ENCODE peak calls at places on chromosome 9, in five cellular contexts. One of them, this sample, is unnamed.
A peak's percentile ranks its signal among the peaks of the same experiment; 100 is the strongest.

GRCh38 chr9:122642226-122642625 is 15.2 kb downstream of the OR1B1 start:
- DNase-seq in GM10248: no peak
- DNase-seq in fibroblast of mammary gland: no peak
- DNase-seq in uterus: no peak
- DNase-seq in endothelial cell: no peak
- DNase-seq in this sample: no peak

GRCh38 chr9:112380771-112381181 is 868 bp downstream of the HSDL2 start:
- DNase-seq in fibroblast of mammary gland: peak; percentile 31
- DNase-seq in endothelial cell: no peak
- DNase-seq in uterus: no peak
- DNase-seq in GM10248: peak; percentile 29
- DNase-seq in this sample: no peak

GRCh38 chr9:106350777-106351176 is 512.2 kb upstream of the ZNF462 start:
- DNase-seq in endothelial cell: no peak
- DNase-seq in GM10248: no peak
- DNase-seq in fibroblast of mammary gland: no peak
- DNase-seq in uterus: no peak
- DNase-seq in this sample: no peak

GRCh38 chr9:30075451-30076199 is 2308.8 kb upstream of the ACO1 start:
- DNase-seq in endothelial cell: no peak
- DNase-seq in uterus: no peak
- DNase-seq in GM10248: peak; percentile 24
- DNase-seq in fibroblast of mammary gland: peak; percentile 1
- DNase-seq in this sample: no peak

GRCh38 chr9:135602789-135603481 is 36.4 kb downstream of the GLT6D1 start:
- DNase-seq in GM10248: peak; percentile 64
- DNase-seq in endothelial cell: peak; percentile 59
- DNase-seq in fibroblast of mammary gland: peak; percentile 33
- DNase-seq in uterus: no peak
- DNase-seq in this sample: peak; percentile 68

GRCh38 chr9:131406567-131407436 is 12.9 kb downstream of the PRRC2B start:
- DNase-seq in GM10248: no peak
- DNase-seq in uterus: no peak
- DNase-seq in fibroblast of mammary gland: no peak
- DNase-seq in endothelial cell: no peak
- DNase-seq in this sample: no peak

GRCh38 chr9:89593776-89594427 is 10.9 kb upstream of the GADD45G start:
- DNase-seq in GM10248: peak; percentile 76
- DNase-seq in fibroblast of mammary gland: peak; percentile 30
- DNase-seq in endothelial cell: peak; percentile 79
- DNase-seq in uterus: no peak
- DNase-seq in this sample: no peak

GRCh38 chr9:110687497-110687896 is 18.9 kb downstream of the MUSK start:
- DNase-seq in endothelial cell: no peak
- DNase-seq in fibroblast of mammary gland: no peak
- DNase-seq in GM10248: no peak
- DNase-seq in uterus: no peak
- DNase-seq in this sample: no peak

GRCh38 chr9:21470126-21470525 is 12.0 kb downstream of the IFNE start:
- DNase-seq in GM10248: no peak
- DNase-seq in endothelial cell: no peak
- DNase-seq in fibroblast of mammary gland: no peak
- DNase-seq in uterus: no peak
- DNase-seq in this sample: no peak

GRCh38 chr9:21465138-21465537 is 17.0 kb downstream of the IFNE start:
- DNase-seq in fibroblast of mammary gland: no peak
- DNase-seq in endothelial cell: no peak
- DNase-seq in uterus: no peak
- DNase-seq in GM10248: no peak
- DNase-seq in this sample: no peak

GRCh38 chr9:21461377-21461776 is 20.7 kb downstream of the IFNE start:
- DNase-seq in GM10248: no peak
- DNase-seq in endothelial cell: no peak
- DNase-seq in fibroblast of mammary gland: no peak
- DNase-seq in uterus: no peak
- DNase-seq in this sample: no peak

DNA sequence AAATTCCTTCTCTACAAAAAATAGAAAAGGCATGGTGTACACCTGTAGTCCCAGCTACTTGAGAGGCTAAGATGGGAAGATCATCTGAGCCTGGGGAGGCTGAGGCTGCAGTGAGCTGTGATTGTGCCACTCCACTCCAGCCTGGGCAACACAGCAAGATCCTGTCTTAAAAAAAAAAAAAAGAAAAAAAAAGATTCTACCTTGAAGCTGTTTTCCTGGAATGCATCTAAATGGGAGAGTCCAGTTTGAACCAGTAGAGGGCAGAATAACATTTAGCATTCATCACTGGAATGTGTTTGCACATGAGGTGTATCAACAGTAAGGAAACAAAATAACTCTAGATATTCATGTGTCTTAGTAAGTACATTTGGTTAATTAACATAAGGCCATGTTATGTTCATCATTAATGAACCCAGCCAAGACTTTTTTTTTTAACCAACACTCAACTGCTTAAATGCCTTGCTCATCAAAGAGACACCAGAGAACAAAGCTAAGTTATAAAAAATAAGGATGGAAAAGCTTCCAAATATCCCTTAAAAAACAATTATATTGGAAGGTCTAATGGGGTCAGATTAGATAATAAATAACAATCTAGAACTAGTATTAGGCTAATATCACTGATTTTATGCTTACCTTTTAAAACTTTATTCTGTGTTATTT is 16.1 kb downstream of the IFNE start:
- DNase-seq in fibroblast of mammary gland: peak; percentile 69
- DNase-seq in GM10248: peak; percentile 54
- DNase-seq in uterus: no peak
- DNase-seq in endothelial cell: peak; percentile 43
- DNase-seq in this sample: peak; percentile 74
- TF ChIP-seq CTCF in fibroblast of mammary gland: peak; percentile 81
- TF ChIP-seq CTCF in GM10248: peak; percentile 78
- TF ChIP-seq CTCF in uterus: no peak
- TF ChIP-seq CTCF in endothelial cell: peak; percentile 79
- TF ChIP-seq CTCF in this sample: peak; percentile 61

GRCh38 chr9:85483214-85483613 is 258.5 kb downstream of the AGTPBP1 start:
- DNase-seq in fibroblast of mammary gland: no peak
- DNase-seq in GM10248: no peak
- DNase-seq in endothelial cell: no peak
- DNase-seq in uterus: no peak
- DNase-seq in this sample: peak; percentile 2
- TF ChIP-seq CTCF in fibroblast of mammary gland: no peak
- TF ChIP-seq CTCF in GM10248: no peak
- TF ChIP-seq CTCF in endothelial cell: no peak
- TF ChIP-seq CTCF in uterus: no peak
- TF ChIP-seq CTCF in this sample: no peak

DNA sequence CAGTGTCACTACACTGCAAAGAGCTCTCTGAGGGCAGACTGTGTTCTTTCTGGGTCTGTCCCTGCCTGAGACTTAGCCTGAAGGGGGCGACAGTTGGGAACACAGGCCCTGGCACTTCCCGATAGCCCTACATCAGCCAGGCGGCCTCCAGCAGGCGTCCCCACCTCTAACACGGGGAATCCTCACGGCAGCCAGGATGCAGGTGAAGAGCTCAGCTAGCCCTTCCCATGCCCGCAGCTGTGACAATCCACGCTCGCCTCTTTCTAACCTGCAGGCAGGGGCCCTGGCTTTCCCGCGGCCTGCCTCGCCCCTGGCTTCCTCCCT is 5.9 kb downstream of the MED22 start:
- DNase-seq in endothelial cell: peak; percentile 41
- DNase-seq in fibroblast of mammary gland: no peak
- DNase-seq in uterus: no peak
- DNase-seq in GM10248: no peak
- DNase-seq in this sample: no peak
- TF ChIP-seq CTCF in endothelial cell: no peak
- TF ChIP-seq CTCF in fibroblast of mammary gland: no peak
- TF ChIP-seq CTCF in uterus: no peak
- TF ChIP-seq CTCF in GM10248: no peak
- TF ChIP-seq CTCF in this sample: peak; percentile 20

GRCh38 chr9:105194234-105194633 is 50.2 kb upstream of the SLC44A1 start:
- DNase-seq in fibroblast of mammary gland: no peak
- DNase-seq in endothelial cell: no peak
- DNase-seq in GM10248: no peak
- DNase-seq in uterus: no peak
- DNase-seq in this sample: no peak

GRCh38 chr9:105187781-105188180 is 56.7 kb upstream of the SLC44A1 start:
- DNase-seq in fibroblast of mammary gland: peak; percentile 93
- DNase-seq in uterus: no peak
- DNase-seq in endothelial cell: no peak
- DNase-seq in GM10248: no peak
- DNase-seq in this sample: peak; percentile 89

GRCh38 chr9:105191508-105192118 is 52.8 kb upstream of the SLC44A1 start:
- DNase-seq in GM10248: peak; percentile 53
- DNase-seq in uterus: peak; percentile 24
- DNase-seq in fibroblast of mammary gland: peak; percentile 92
- DNase-seq in endothelial cell: no peak
- DNase-seq in this sample: no peak

GRCh38 chr9:105193560-105193959 is 50.9 kb upstream of the SLC44A1 start:
- DNase-seq in endothelial cell: no peak
- DNase-seq in fibroblast of mammary gland: no peak
- DNase-seq in GM10248: no peak
- DNase-seq in uterus: no peak
- DNase-seq in this sample: no peak

DNA sequence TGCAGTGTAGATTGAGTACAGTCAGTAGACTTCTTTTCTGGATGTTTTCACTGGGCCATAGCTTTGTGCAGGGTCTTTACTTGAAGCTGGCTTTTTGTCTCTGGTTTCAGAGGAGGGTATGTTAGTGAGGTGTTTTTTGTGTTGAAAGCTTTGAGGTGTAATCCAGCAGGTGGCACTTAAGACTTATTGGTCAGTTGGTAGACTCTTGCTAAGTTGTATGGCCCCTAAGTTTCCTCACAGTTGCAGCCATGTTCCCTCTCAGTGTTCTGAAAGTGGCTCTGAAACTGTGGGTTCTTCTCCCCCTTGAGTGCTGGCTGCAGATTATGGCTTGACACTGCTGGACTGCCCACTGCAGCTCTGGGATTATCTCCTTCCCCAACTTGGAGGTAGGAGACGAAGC is 55.7 kb upstream of the SLC44A1 start:
- DNase-seq in endothelial cell: no peak
- DNase-seq in fibroblast of mammary gland: no peak
- DNase-seq in GM10248: no peak
- DNase-seq in uterus: no peak
- DNase-seq in this sample: peak; percentile 15
- TF ChIP-seq CTCF in endothelial cell: no peak
- TF ChIP-seq CTCF in fibroblast of mammary gland: no peak
- TF ChIP-seq CTCF in GM10248: no peak
- TF ChIP-seq CTCF in uterus: no peak
- TF ChIP-seq CTCF in this sample: no peak

GRCh38 chr9:101486693-101487442 is 46.8 kb upstream of the RNF20 start:
- DNase-seq in GM10248: no peak
- DNase-seq in fibroblast of mammary gland: peak; percentile 36
- DNase-seq in uterus: peak; percentile 68
- DNase-seq in endothelial cell: peak; percentile 61
- DNase-seq in this sample: peak; percentile 80
- TF ChIP-seq CTCF in GM10248: no peak
- TF ChIP-seq CTCF in fibroblast of mammary gland: peak; percentile 2
- TF ChIP-seq CTCF in uterus: peak; percentile 32
- TF ChIP-seq CTCF in endothelial cell: no peak
- TF ChIP-seq CTCF in this sample: peak; percentile 22

GRCh38 chr9:85900504-85901201 is 40.3 kb upstream of the NAA35 start:
- DNase-seq in GM10248: peak; percentile 38
- DNase-seq in fibroblast of mammary gland: peak; percentile 57
- DNase-seq in endothelial cell: peak; percentile 66
- DNase-seq in uterus: no peak
- DNase-seq in this sample: peak; percentile 13
- TF ChIP-seq CTCF in GM10248: peak; percentile 47
- TF ChIP-seq CTCF in fibroblast of mammary gland: peak; percentile 87
- TF ChIP-seq CTCF in endothelial cell: peak; percentile 74
- TF ChIP-seq CTCF in uterus: no peak
- TF ChIP-seq CTCF in this sample: peak; percentile 40

GRCh38 chr9:91771027-91771426 is 179.0 kb downstream of the ROR2 start:
- DNase-seq in GM10248: no peak
- DNase-seq in uterus: peak; percentile 69
- DNase-seq in fibroblast of mammary gland: peak; percentile 94
- DNase-seq in endothelial cell: no peak
- DNase-seq in this sample: peak; percentile 85
- TF ChIP-seq CTCF in GM10248: no peak
- TF ChIP-seq CTCF in uterus: peak; percentile 51
- TF ChIP-seq CTCF in fibroblast of mammary gland: peak; percentile 59
- TF ChIP-seq CTCF in endothelial cell: peak; percentile 10
- TF ChIP-seq CTCF in this sample: peak; percentile 65

GRCh38 chr9:98255064-98255577 is 328 bp downstream of the TBC1D2 start:
- DNase-seq in endothelial cell: peak; percentile 38
- DNase-seq in fibroblast of mammary gland: peak; percentile 46
- DNase-seq in GM10248: no peak
- DNase-seq in uterus: no peak
- DNase-seq in this sample: peak; percentile 70

GRCh38 chr9:98253563-98253962 is 1.9 kb downstream of the TBC1D2 start:
- DNase-seq in fibroblast of mammary gland: no peak
- DNase-seq in uterus: no peak
- DNase-seq in GM10248: no peak
- DNase-seq in endothelial cell: no peak
- DNase-seq in this sample: no peak

GRCh38 chr9:98256632-98257218 is 1.3 kb upstream of the TBC1D2 start:
- DNase-seq in endothelial cell: no peak
- DNase-seq in fibroblast of mammary gland: no peak
- DNase-seq in GM10248: no peak
- DNase-seq in uterus: no peak
- DNase-seq in this sample: no peak

GRCh38 chr9:98254236-98255063 is 999 bp downstream of the TBC1D2 start:
- DNase-seq in fibroblast of mammary gland: no peak
- DNase-seq in GM10248: no peak
- DNase-seq in uterus: no peak
- DNase-seq in endothelial cell: no peak
- DNase-seq in this sample: no peak

GRCh38 chr9:98255578-98256296 is at the start of gene TBC1D2:
- DNase-seq in endothelial cell: peak; percentile 97
- DNase-seq in GM10248: peak; percentile 99
- DNase-seq in uterus: peak; percentile 95
- DNase-seq in fibroblast of mammary gland: peak; percentile 90
- DNase-seq in this sample: peak; percentile 90
- TF ChIP-seq CTCF in endothelial cell: no peak
- TF ChIP-seq CTCF in GM10248: no peak
- TF ChIP-seq CTCF in uterus: peak; percentile 26
- TF ChIP-seq CTCF in fibroblast of mammary gland: peak; percentile 17
- TF ChIP-seq CTCF in this sample: peak; percentile 4

GRCh38 chr9:104747565-104748358 is at the start of gene NIPSNAP3A:
- DNase-seq in uterus: peak; percentile 83
- DNase-seq in GM10248: peak; percentile 90
- DNase-seq in endothelial cell: peak; percentile 80
- DNase-seq in fibroblast of mammary gland: peak; percentile 56
- DNase-seq in this sample: peak; percentile 88
- TF ChIP-seq CTCF in uterus: no peak
- TF ChIP-seq CTCF in GM10248: no peak
- TF ChIP-seq CTCF in endothelial cell: no peak
- TF ChIP-seq CTCF in fibroblast of mammary gland: no peak
- TF ChIP-seq CTCF in this sample: no peak